ENCODE peak calls at places on chromosomes 3 and 15, in six cellular contexts. One of them, this sample, is unnamed.

GRCh38 chr3:77668398-77668797 is 628.5 kb downstream of the ROBO2 start:
- DNase-seq in hepatocyte: no peak
- DNase-seq in A549: no peak
- DNase-seq in fibroblast of pulmonary artery: no peak
- DNase-seq in foreskin keratinocyte: no peak
- DNase-seq in left ventricle myocardium inferior: no peak
- DNase-seq in this sample: no peak

GRCh38 chr3:10322355-10322715 is 1.4 kb upstream of the SEC13 start:
- DNase-seq in left ventricle myocardium inferior: no peak
- DNase-seq in fibroblast of pulmonary artery: no peak
- DNase-seq in A549: peak
- DNase-seq in hepatocyte: no peak
- DNase-seq in foreskin keratinocyte: no peak
- DNase-seq in this sample: peak

GRCh38 chr15:68666120-68666811 is 87.5 kb downstream of the CORO2B start:
- DNase-seq in fibroblast of pulmonary artery: no peak
- DNase-seq in A549: no peak
- DNase-seq in foreskin keratinocyte: no peak
- DNase-seq in hepatocyte: no peak
- DNase-seq in left ventricle myocardium inferior: no peak
- DNase-seq in this sample: no peak

GRCh38 chr3:58167431-58168351 is 43.1 kb downstream of the DNASE1L3 start:
- DNase-seq in fibroblast of pulmonary artery: peak
- DNase-seq in foreskin keratinocyte: no peak
- DNase-seq in left ventricle myocardium inferior: peak
- DNase-seq in hepatocyte: peak
- DNase-seq in A549: peak
- DNase-seq in this sample: peak

GRCh38 chr3:90010341-90010740 is 902.9 kb downstream of the EPHA3 start:
- DNase-seq in left ventricle myocardium inferior: no peak
- DNase-seq in hepatocyte: no peak
- DNase-seq in fibroblast of pulmonary artery: peak
- DNase-seq in foreskin keratinocyte: peak
- DNase-seq in A549: no peak
- DNase-seq in this sample: peak

GRCh38 chr3:236881-237280 is 40.3 kb downstream of the CHL1 start:
- DNase-seq in A549: no peak
- DNase-seq in left ventricle myocardium inferior: no peak
- DNase-seq in fibroblast of pulmonary artery: no peak
- DNase-seq in hepatocyte: no peak
- DNase-seq in foreskin keratinocyte: no peak
- DNase-seq in this sample: no peak

GRCh38 chr3:178454714-178455113 is 81.5 kb upstream of the KCNMB2 start:
- DNase-seq in foreskin keratinocyte: peak
- DNase-seq in hepatocyte: no peak
- DNase-seq in left ventricle myocardium inferior: peak
- DNase-seq in A549: no peak
- DNase-seq in fibroblast of pulmonary artery: peak
- DNase-seq in this sample: no peak

GRCh38 chr3:126733061-126733430 is 29.0 kb downstream of the CHCHD6 start:
- DNase-seq in A549: no peak
- DNase-seq in left ventricle myocardium inferior: no peak
- DNase-seq in fibroblast of pulmonary artery: no peak
- DNase-seq in hepatocyte: no peak
- DNase-seq in foreskin keratinocyte: no peak
- DNase-seq in this sample: no peak

GRCh38 chr3:184117649-184118048 is 17.5 kb upstream of the EIF2B5 start:
- DNase-seq in A549: no peak
- DNase-seq in hepatocyte: no peak
- DNase-seq in foreskin keratinocyte: no peak
- DNase-seq in fibroblast of pulmonary artery: no peak
- DNase-seq in left ventricle myocardium inferior: no peak
- DNase-seq in this sample: no peak

GRCh38 chr3:56023546-56023945 is 444.7 kb downstream of the ERC2 start:
- DNase-seq in left ventricle myocardium inferior: no peak
- DNase-seq in fibroblast of pulmonary artery: no peak
- DNase-seq in foreskin keratinocyte: no peak
- DNase-seq in hepatocyte: no peak
- DNase-seq in A549: no peak
- DNase-seq in this sample: no peak

GRCh38 chr3:148943531-148944200 is 47.7 kb upstream of the GYG1 start:
- DNase-seq in left ventricle myocardium inferior: no peak
- DNase-seq in hepatocyte: peak
- DNase-seq in foreskin keratinocyte: peak
- DNase-seq in fibroblast of pulmonary artery: peak
- DNase-seq in A549: peak
- DNase-seq in this sample: peak

GRCh38 chr3:143775401-143775970 is 72.8 kb downstream of the SLC9A9 start:
- DNase-seq in A549: peak
- DNase-seq in left ventricle myocardium inferior: no peak
- DNase-seq in fibroblast of pulmonary artery: peak
- DNase-seq in hepatocyte: peak
- DNase-seq in foreskin keratinocyte: peak
- DNase-seq in this sample: no peak

GRCh38 chr3:184773341-184774186 is 38.4 kb upstream of the VPS8 start:
- DNase-seq in foreskin keratinocyte: no peak
- DNase-seq in A549: no peak
- DNase-seq in fibroblast of pulmonary artery: no peak
- DNase-seq in left ventricle myocardium inferior: peak
- DNase-seq in hepatocyte: no peak
- DNase-seq in this sample: no peak

GRCh38 chr15:94026458-94026967 is 204.8 kb upstream of the MCTP2 start:
- DNase-seq in left ventricle myocardium inferior: no peak
- DNase-seq in A549: no peak
- DNase-seq in hepatocyte: peak
- DNase-seq in foreskin keratinocyte: peak
- DNase-seq in fibroblast of pulmonary artery: peak
- DNase-seq in this sample: no peak

GRCh38 chr3:97952872-97953271 is 19.4 kb downstream of the RIOX2 start:
- DNase-seq in left ventricle myocardium inferior: no peak
- DNase-seq in fibroblast of pulmonary artery: no peak
- DNase-seq in A549: no peak
- DNase-seq in foreskin keratinocyte: peak
- DNase-seq in hepatocyte: no peak
- DNase-seq in this sample: no peak

GRCh38 chr15:101275018-101275417 is 2.3 kb downstream of the SELENOS start:
- DNase-seq in hepatocyte: no peak
- DNase-seq in foreskin keratinocyte: no peak
- DNase-seq in fibroblast of pulmonary artery: no peak
- DNase-seq in left ventricle myocardium inferior: no peak
- DNase-seq in A549: no peak
- DNase-seq in this sample: no peak

GRCh38 chr3:148903022-148903442 is 37.9 kb downstream of the CPA3 start:
- DNase-seq in fibroblast of pulmonary artery: no peak
- DNase-seq in left ventricle myocardium inferior: no peak
- DNase-seq in foreskin keratinocyte: peak
- DNase-seq in hepatocyte: no peak
- DNase-seq in A549: no peak
- DNase-seq in this sample: no peak

GRCh38 chr15:85730001-85730820 is 64.5 kb downstream of the KLHL25 start:
- DNase-seq in hepatocyte: peak
- DNase-seq in foreskin keratinocyte: peak
- DNase-seq in left ventricle myocardium inferior: no peak
- DNase-seq in fibroblast of pulmonary artery: peak
- DNase-seq in A549: peak
- DNase-seq in this sample: peak

GRCh38 chr3:183481582-183481981 is 53.2 kb upstream of the MCF2L2 start:
- DNase-seq in A549: no peak
- DNase-seq in fibroblast of pulmonary artery: no peak
- DNase-seq in left ventricle myocardium inferior: no peak
- DNase-seq in foreskin keratinocyte: peak
- DNase-seq in hepatocyte: no peak
- DNase-seq in this sample: no peak

GRCh38 chr15:23690015-23690414 is 2.9 kb upstream of the NDN start:
- DNase-seq in fibroblast of pulmonary artery: no peak
- DNase-seq in A549: no peak
- DNase-seq in left ventricle myocardium inferior: no peak
- DNase-seq in foreskin keratinocyte: no peak
- DNase-seq in hepatocyte: no peak
- DNase-seq in this sample: no peak

GRCh38 chr15:78298983-78299301 is 467 bp downstream of the SKIC8 start:
- DNase-seq in A549: peak
- DNase-seq in left ventricle myocardium inferior: no peak
- DNase-seq in foreskin keratinocyte: no peak
- DNase-seq in fibroblast of pulmonary artery: peak
- DNase-seq in hepatocyte: peak
- DNase-seq in this sample: no peak

GRCh38 chr15:78301813-78302212 is 2.4 kb upstream of the SKIC8 start:
- DNase-seq in A549: no peak
- DNase-seq in fibroblast of pulmonary artery: no peak
- DNase-seq in hepatocyte: no peak
- DNase-seq in foreskin keratinocyte: no peak
- DNase-seq in left ventricle myocardium inferior: no peak
- DNase-seq in this sample: peak

GRCh38 chr15:78302579-78302978 is 3.2 kb upstream of the SKIC8 start:
- DNase-seq in A549: no peak
- DNase-seq in fibroblast of pulmonary artery: peak
- DNase-seq in left ventricle myocardium inferior: no peak
- DNase-seq in hepatocyte: no peak
- DNase-seq in foreskin keratinocyte: peak
- DNase-seq in this sample: peak

GRCh38 chr15:78301326-78301725 is 1.9 kb upstream of the SKIC8 start:
- DNase-seq in fibroblast of pulmonary artery: no peak
- DNase-seq in foreskin keratinocyte: no peak
- DNase-seq in hepatocyte: no peak
- DNase-seq in A549: no peak
- DNase-seq in left ventricle myocardium inferior: no peak
- DNase-seq in this sample: no peak

DNA sequence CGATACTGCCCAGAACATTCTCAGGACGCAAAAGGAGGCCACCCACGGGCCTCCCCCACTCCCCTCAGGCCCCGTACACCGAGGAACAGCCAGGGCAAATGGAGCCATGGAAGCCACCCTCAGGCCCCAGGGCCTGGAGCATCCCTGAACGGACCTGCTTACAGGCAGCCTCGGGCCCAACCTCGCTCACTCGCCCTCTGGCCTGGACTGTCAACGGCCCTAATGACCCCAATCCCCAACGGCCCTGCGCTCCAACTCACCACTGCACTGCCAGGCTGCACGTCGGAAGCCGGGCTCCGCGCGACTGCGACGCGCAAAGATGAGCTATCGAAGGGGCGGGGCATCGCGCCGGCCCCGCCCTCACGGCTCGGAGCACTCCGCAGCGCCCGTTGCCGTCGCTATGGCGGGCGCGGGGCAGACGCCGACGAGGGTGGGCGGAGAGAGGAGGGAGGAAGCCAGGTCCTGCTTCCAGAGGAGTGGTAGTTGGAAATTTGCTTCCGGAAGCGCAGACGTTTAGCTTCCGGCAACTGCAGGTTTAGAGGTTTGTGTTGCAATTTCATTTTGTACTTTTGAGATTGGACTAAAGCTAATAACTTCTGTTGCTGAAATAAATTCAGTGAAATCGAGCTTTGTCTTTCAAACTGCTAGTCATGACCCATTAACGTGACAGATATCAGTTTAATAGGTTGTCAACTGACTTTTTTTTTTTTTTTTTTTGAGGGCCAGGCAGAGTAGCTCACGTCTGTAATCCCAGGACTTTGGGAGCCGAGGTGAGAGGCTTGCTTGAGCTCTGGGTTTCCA is at the start of gene SKIC8:
- DNase-seq in A549: peak
- DNase-seq in left ventricle myocardium inferior: peak
- DNase-seq in foreskin keratinocyte: peak
- DNase-seq in fibroblast of pulmonary artery: peak
- DNase-seq in hepatocyte: peak
- DNase-seq in this sample: peak
- TF ChIP-seq CTCF in A549: no peak
- TF ChIP-seq CTCF in left ventricle myocardium inferior: no peak
- TF ChIP-seq CTCF in foreskin keratinocyte: no peak
- TF ChIP-seq CTCF in fibroblast of pulmonary artery: no peak
- TF ChIP-seq CTCF in hepatocyte: no peak
- TF ChIP-seq CTCF in this sample: no peak

DNA sequence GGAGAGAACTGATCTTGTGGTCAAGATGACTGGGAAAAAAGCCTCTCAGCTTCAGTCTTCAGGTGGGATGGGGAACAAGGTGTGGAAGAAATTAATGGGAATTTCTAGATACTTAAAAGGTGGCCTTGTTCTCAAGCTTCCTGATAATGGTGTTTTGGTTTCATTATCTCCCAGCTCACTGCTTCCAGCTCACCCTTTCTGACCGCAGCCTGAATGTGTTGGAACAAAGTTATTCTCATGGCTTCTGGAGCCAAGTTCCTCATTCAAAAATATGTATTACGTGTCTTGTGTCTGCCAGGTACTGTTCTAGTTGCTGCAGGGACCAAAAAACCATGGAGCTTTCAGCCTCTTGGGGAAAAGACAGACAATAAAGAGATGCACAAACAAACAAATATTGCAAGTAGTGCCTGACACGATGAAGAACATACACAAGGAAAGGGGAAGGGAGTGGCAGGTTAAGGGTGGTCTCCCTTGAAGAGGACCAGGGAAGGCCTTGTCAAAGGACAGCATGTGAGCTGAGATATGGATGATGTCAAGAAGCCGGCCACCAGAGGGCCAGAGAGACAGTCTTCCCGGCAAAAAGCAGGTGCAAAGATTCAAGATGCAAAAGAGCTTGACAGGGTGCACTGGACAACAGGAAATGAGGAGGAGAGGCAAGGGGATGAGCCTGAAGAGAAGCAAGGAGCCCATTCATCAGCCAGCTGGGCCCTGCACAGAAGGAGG is 35.5 kb downstream of the ARRDC4 start:
- DNase-seq in foreskin keratinocyte: peak
- DNase-seq in fibroblast of pulmonary artery: no peak
- DNase-seq in hepatocyte: peak
- DNase-seq in left ventricle myocardium inferior: no peak
- DNase-seq in A549: no peak
- DNase-seq in this sample: peak
- TF ChIP-seq CTCF in foreskin keratinocyte: peak
- TF ChIP-seq CTCF in fibroblast of pulmonary artery: no peak
- TF ChIP-seq CTCF in hepatocyte: peak
- TF ChIP-seq CTCF in left ventricle myocardium inferior: peak
- TF ChIP-seq CTCF in A549: no peak
- TF ChIP-seq CTCF in this sample: peak

DNA sequence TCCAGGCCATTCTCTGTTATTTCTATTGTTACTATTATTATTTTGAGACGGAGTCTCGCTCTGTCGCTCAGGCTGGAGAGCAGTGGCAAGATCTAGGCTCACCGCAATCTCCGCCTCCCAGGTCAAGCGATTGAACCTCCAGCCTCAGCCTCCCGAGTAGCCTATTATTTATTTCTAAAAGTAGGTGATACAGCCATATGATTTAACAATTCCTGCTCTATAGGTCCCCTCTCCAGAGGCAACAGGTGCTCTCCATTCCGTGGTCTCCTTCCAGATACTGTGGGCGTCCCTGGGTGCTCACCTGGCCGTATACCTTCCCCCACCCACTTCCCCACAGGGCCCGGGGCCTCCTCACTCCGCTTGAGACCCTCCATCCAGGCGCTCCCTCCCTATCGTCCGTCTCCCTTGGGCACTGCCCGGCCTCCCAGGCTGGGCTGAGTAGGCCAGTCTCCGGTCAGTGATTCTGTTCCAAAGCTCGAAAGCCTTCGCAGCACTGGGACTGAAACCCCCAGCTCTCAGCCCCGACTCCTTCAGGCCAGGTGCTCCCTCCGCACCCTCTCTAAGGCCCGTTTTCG is 708 bp upstream of the PTPN23 start:
- DNase-seq in left ventricle myocardium inferior: no peak
- DNase-seq in hepatocyte: no peak
- DNase-seq in fibroblast of pulmonary artery: no peak
- DNase-seq in A549: no peak
- DNase-seq in foreskin keratinocyte: no peak
- DNase-seq in this sample: no peak
- TF ChIP-seq CTCF in left ventricle myocardium inferior: no peak
- TF ChIP-seq CTCF in hepatocyte: no peak
- TF ChIP-seq CTCF in fibroblast of pulmonary artery: peak
- TF ChIP-seq CTCF in A549: no peak
- TF ChIP-seq CTCF in foreskin keratinocyte: no peak
- TF ChIP-seq CTCF in this sample: no peak

GRCh38 chr3:25904248-25904647 is 114.4 kb downstream of the OXSM start:
- DNase-seq in left ventricle myocardium inferior: no peak
- DNase-seq in hepatocyte: no peak
- DNase-seq in fibroblast of pulmonary artery: no peak
- DNase-seq in foreskin keratinocyte: no peak
- DNase-seq in A549: no peak
- DNase-seq in this sample: peak
- TF ChIP-seq CTCF in left ventricle myocardium inferior: peak
- TF ChIP-seq CTCF in hepatocyte: peak
- TF ChIP-seq CTCF in fibroblast of pulmonary artery: no peak
- TF ChIP-seq CTCF in foreskin keratinocyte: peak
- TF ChIP-seq CTCF in A549: no peak
- TF ChIP-seq CTCF in this sample: no peak

This sample was measured in Calu3.